ENCODE peak calls at places on chromosomes 2 and 18, in four cellular contexts. A, F, U and N are unnamed samples.

GRCh38 chr2:45300026-45300750 is 290.9 kb upstream of the SIX2 start:
- DNase-seq in A (peak; percentile 32), U (no peak), F (no peak), N (no peak)

GRCh38 chr2:103959174-103960125 is 894.5 kb upstream of the POU3F3 start:
- DNase-seq in U (no peak), A (peak; percentile 45), F (peak; percentile 34), N (no peak)

GRCh38 chr18:44731160-44731865 is 50.6 kb downstream of the SETBP1 start:
- DNase-seq in U (no peak), A (no peak), F (no peak), N (no peak)

GRCh38 chr2:221501210-221501882 is 70.8 kb downstream of the EPHA4 start:
- DNase-seq in U (no peak), A (no peak), F (peak; percentile 88), N (no peak)

GRCh38 chr2:180979086-180979934 is 1.1 kb upstream of the UBE2E3 start:
- DNase-seq in A (no peak), U (no peak), F (peak; percentile 88), N (no peak)

GRCh38 chr2:171134624-171135230 is 26.0 kb downstream of the TLK1 start:
- DNase-seq in F (no peak), U (no peak), A (no peak), N (no peak)

GRCh38 chr2:102238039-102238756 is 51.4 kb downstream of the IL1RL2 start:
- DNase-seq in F (peak; percentile 23), A (no peak), U (peak; percentile 51), N (peak; percentile 75)

GRCh38 chr2:71826299-71826698 is 321.4 kb downstream of the CYP26B1 start:
- DNase-seq in F (no peak), U (no peak), A (no peak), N (no peak)

GRCh38 chr2:17610521-17610920 is 70.0 kb downstream of the VSNL1 start:
- DNase-seq in U (no peak), A (no peak), F (peak; percentile 69), N (no peak)

GRCh38 chr2:163735692-163736432 is at the start of gene FIGN:
- DNase-seq in F (peak; percentile 89), A (peak; percentile 71), U (peak; percentile 66), N (no peak)

GRCh38 chr2:69385443-69386151 is 1.4 kb downstream of the GFPT1 start:
- DNase-seq in F (no peak), A (no peak), U (no peak), N (no peak)

GRCh38 chr2:1136071-1136470 is 185.4 kb downstream of the SNTG2 start:
- DNase-seq in U (no peak), F (no peak), A (no peak), N (no peak)

DNA sequence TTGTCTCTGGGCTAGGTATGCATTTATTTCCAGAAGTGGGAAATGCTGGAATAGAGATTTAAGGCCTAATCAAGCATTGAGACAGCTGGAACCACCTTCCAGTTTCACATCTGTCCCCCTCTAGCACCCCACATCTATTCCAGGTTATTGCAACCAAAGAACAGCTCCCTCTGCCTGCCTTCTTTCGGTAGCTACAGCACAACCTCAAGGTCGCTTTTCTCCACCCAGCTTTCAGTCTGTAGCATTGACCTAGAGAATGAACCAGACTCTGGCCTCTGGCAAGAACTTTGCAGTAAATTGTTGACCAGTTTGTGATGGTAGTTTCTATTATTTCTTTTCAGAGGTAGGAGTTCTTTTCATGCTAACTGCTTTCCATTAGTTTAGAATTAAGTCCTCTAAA is 484.2 kb downstream of the DLGAP1 start:
- DNase-seq in U (no peak), A (no peak), F (no peak), N (no peak)
- TF ChIP-seq CTCF in U (peak; percentile 21), A (no peak), F (no peak), N (no peak)

GRCh38 chr18:63322246-63322645 is 2.7 kb upstream of the BCL2 start:
- DNase-seq in F (no peak), A (no peak), U (no peak), N (no peak)

GRCh38 chr18:63320041-63320689 is 596 bp upstream of the BCL2 start:
- DNase-seq in U (no peak), F (peak; percentile 78), A (peak; percentile 84), N (peak; percentile 73)

GRCh38 chr18:63321291-63321690 is 1.7 kb upstream of the BCL2 start:
- DNase-seq in U (no peak), A (no peak), F (no peak), N (no peak)

GRCh38 chr18:63319383-63320040 is at the start of gene BCL2:
- DNase-seq in A (no peak), F (peak; percentile 39), U (no peak), N (no peak)

GRCh38 chr18:63320690-63321265 is 1.2 kb upstream of the BCL2 start:
- DNase-seq in U (no peak), A (peak; percentile 61), F (peak; percentile 46), N (peak; percentile 49)
- TF ChIP-seq CTCF in U (no peak), A (no peak), F (no peak), N (peak; percentile 14)

GRCh38 chr2:63052411-63053234 is 2.0 kb downstream of the OTX1 start:
- DNase-seq in F (no peak), U (no peak), A (no peak), N (no peak)

GRCh38 chr2:63049291-63050185 is 1.1 kb upstream of the OTX1 start:
- DNase-seq in F (no peak), U (no peak), A (no peak), N (no peak)

GRCh38 chr2:63050186-63050915 is at the start of gene OTX1:
- DNase-seq in F (peak; percentile 30), U (no peak), A (peak; percentile 74), N (no peak)

GRCh38 chr2:63051795-63052333 is 1.2 kb downstream of the OTX1 start:
- DNase-seq in A (no peak), U (no peak), F (no peak), N (no peak)

DNA sequence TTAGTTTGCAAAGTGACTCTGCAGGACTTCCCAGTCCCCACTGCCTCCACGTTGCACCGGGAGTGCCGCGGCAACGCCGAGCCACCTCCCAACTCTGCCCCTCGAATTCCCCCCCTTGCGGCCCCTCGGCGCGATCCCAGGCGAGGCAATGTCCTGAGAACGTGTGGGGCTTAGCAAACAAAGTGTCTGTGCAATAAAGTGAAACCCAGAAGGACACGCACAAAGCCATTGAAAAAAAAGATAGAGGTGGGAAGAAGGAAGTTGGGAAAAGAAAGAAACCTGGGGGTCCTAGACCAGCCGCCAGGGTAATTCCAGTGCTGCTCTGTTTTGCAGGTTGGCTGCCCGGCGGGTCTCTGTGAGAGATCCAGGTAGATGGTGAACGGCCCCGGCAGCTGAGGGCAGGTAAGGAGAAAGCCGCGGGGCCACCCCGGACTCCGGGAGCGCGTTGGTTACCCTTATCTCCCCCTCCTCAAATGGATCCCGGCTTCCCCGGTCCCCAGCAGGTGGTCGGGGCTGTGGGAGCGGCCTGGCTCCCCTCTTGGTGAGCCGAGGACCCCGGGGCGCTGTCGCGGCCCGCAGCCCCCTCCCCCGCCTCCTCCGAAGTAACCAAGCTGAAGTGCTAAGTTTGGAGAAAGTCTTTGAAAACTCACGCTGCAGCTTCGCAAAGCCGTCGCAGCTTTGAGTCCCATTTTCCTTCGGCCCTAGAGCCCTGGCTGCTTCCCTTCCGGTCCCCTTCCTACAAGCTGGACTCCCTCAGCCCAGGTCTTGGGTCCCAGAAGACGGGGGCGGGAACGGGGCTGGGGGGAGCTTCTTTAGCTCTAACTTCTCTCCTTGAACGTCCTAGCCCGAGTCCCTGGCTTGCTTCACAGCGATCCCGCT is 525 bp downstream of the OTX1 start:
- DNase-seq in U (no peak), F (no peak), A (no peak), N (no peak)
- TF ChIP-seq CTCF in U (no peak), F (no peak), A (no peak), N (no peak)

GRCh38 chr2:144239306-144239705 is 280.6 kb downstream of the ZEB2 start:
- DNase-seq in F (no peak), A (no peak), U (no peak), N (no peak)
- TF ChIP-seq CTCF in F (no peak), A (no peak), U (no peak), N (no peak)

GRCh38 chr2:65382776-65383357 is 49.5 kb downstream of the SPRED2 start:
- DNase-seq in U (no peak), F (peak; percentile 100), A (peak; percentile 89), N (peak; percentile 74)
- TF ChIP-seq CTCF in U (no peak), F (no peak), A (peak; percentile 40), N (no peak)